ENCODE peak calls at places on chromosomes 11 and 22, in six cellular contexts. Z, G, B, V, H and F are unnamed samples.

GRCh38 chr11:3795131-3796092 is 1.9 kb downstream of the NUP98 start:
- DNase-seq in G (no peak), H (no peak), V (no peak), Z (no peak), B (no peak), F (no peak)

GRCh38 chr22:49894321-49895072 is 23.7 kb downstream of the ALG12 start:
- DNase-seq in H (no peak), B (no peak), Z (no peak), V (no peak), G (no peak), F (no peak)

GRCh38 chr11:60209977-60210376 is 27.1 kb upstream of the MS4A6A start:
- DNase-seq in G (no peak), Z (no peak), B (no peak), H (no peak), V (no peak), F (no peak)

GRCh38 chr11:22787565-22788162 is 41.9 kb downstream of the SVIP start:
- DNase-seq in G (no peak), V (no peak), B (no peak), H (peak; percentile 8), Z (peak; percentile 19), F (no peak)

GRCh38 chr22:46055176-46055850 is 78.4 kb upstream of the WNT7B start:
- DNase-seq in B (peak; percentile 70), V (peak; percentile 72), H (no peak), Z (peak; percentile 66), G (peak; percentile 67), F (no peak)

GRCh38 chr11:59968395-59968783 is 4.6 kb downstream of the OOSP4A start:
- DNase-seq in V (no peak), Z (no peak), B (no peak), H (no peak), G (no peak), F (no peak)

GRCh38 chr11:27431808-27432207 is 40.8 kb downstream of the LGR4 start:
- DNase-seq in Z (no peak), G (no peak), H (no peak), V (no peak), B (no peak), F (no peak)

GRCh38 chr22:41217553-41218157 is 12.5 kb downstream of the L3MBTL2 start:
- DNase-seq in V (peak; percentile 42), B (peak; percentile 84), Z (peak; percentile 52), G (no peak), H (no peak), F (no peak)

GRCh38 chr11:92473736-92474135 is 249.1 kb downstream of the FAT3 start:
- DNase-seq in H (no peak), B (no peak), Z (no peak), V (no peak), G (no peak), F (no peak)

GRCh38 chr22:23113067-23113846 is 28.5 kb downstream of the RSPH14 start:
- DNase-seq in B (peak; percentile 77), V (no peak), G (no peak), H (no peak), Z (peak; percentile 21), F (no peak)

GRCh38 chr22:16933274-16933923 is 74.6 kb downstream of the GAB4 start:
- DNase-seq in B (no peak), V (no peak), G (no peak), H (no peak), Z (no peak), F (no peak)

GRCh38 chr11:23473782-23474181 is 613.5 kb upstream of the CCDC179 start:
- DNase-seq in Z (no peak), V (no peak), B (no peak), G (no peak), H (no peak), F (no peak)

GRCh38 chr11:64791781-64792291 is 11.2 kb downstream of the MAP4K2 start:
- DNase-seq in G (no peak), V (no peak), B (no peak), Z (no peak), H (no peak), F (no peak)

GRCh38 chr11:15638386-15638787 is 523.7 kb downstream of the INSC start:
- DNase-seq in G (no peak), H (no peak), Z (no peak), B (no peak), V (no peak), F (no peak)

GRCh38 chr11:60348116-60348515 is 21.1 kb downstream of the MS4A6E start:
- DNase-seq in B (no peak), H (no peak), Z (no peak), V (no peak), G (no peak), F (no peak)

GRCh38 chr22:48104102-48104738 is 1341.8 kb downstream of the TBC1D22A start:
- DNase-seq in H (no peak), Z (no peak), B (no peak), V (peak; percentile 17), G (no peak), F (no peak)

GRCh38 chr22:35065796-35066218 is at the start of gene ISX:
- DNase-seq in G (no peak), V (no peak), B (no peak), H (no peak), Z (no peak), F (no peak)

GRCh38 chr22:47846206-47846605 is 1083.8 kb downstream of the TBC1D22A start:
- DNase-seq in V (no peak), H (no peak), G (no peak), Z (no peak), B (no peak), F (no peak)

GRCh38 chr11:34305780-34306179 is 52.0 kb downstream of the ABTB2 start:
- DNase-seq in G (no peak), B (no peak), H (no peak), Z (no peak), V (no peak), F (no peak)

GRCh38 chr11:34311126-34311525 is 46.7 kb downstream of the ABTB2 start:
- DNase-seq in H (no peak), G (no peak), V (no peak), B (no peak), Z (no peak), F (no peak)

GRCh38 chr11:34308049-34308692 is 49.6 kb downstream of the ABTB2 start:
- DNase-seq in G (no peak), V (no peak), Z (no peak), B (no peak), H (no peak), F (no peak)

GRCh38 chr11:34309970-34310369 is 47.8 kb downstream of the ABTB2 start:
- DNase-seq in V (no peak), Z (no peak), B (no peak), G (no peak), H (no peak), F (no peak)

DNA sequence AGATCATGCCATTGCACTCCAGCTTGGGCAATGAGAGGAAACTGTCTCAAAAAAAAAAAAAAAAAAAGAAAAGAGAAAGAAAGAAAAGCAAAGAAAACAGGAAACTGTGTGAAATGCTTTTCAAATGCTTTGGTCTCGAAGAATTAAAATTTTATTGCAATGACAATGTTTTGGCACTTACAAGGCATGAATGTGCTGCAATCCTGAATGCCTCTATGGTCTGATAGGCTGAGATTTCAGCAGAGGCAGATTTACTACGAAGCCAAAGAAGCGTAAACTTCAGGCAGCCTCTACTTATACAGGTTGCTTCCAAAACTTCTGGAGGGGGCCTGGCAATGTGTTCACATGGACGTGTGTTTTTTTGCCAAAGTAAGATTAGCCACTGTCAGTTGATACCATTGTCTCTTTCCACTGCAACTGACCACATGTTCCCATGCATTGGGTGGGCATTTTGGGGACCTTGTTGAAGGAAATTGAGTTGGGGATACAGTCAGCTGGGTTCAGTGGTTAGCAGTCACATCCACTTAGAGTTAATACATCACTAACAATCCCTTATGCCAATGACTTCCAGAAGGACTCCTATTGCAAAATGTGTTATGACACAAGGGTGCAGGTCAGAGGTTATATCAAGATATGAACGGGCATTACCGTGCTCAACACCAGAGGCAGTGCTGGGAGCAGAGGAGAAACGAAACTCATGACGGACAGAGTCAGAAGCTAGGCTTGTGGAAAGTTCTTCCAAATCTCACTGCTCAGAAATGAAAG is 48.8 kb downstream of the ABTB2 start:
- DNase-seq in H (no peak), V (no peak), G (no peak), B (no peak), Z (peak; percentile 28), F (no peak)
- TF ChIP-seq POLR2A in H (no peak), V (no peak), G (no peak), B (no peak), Z (no peak), F (no peak)

DNA sequence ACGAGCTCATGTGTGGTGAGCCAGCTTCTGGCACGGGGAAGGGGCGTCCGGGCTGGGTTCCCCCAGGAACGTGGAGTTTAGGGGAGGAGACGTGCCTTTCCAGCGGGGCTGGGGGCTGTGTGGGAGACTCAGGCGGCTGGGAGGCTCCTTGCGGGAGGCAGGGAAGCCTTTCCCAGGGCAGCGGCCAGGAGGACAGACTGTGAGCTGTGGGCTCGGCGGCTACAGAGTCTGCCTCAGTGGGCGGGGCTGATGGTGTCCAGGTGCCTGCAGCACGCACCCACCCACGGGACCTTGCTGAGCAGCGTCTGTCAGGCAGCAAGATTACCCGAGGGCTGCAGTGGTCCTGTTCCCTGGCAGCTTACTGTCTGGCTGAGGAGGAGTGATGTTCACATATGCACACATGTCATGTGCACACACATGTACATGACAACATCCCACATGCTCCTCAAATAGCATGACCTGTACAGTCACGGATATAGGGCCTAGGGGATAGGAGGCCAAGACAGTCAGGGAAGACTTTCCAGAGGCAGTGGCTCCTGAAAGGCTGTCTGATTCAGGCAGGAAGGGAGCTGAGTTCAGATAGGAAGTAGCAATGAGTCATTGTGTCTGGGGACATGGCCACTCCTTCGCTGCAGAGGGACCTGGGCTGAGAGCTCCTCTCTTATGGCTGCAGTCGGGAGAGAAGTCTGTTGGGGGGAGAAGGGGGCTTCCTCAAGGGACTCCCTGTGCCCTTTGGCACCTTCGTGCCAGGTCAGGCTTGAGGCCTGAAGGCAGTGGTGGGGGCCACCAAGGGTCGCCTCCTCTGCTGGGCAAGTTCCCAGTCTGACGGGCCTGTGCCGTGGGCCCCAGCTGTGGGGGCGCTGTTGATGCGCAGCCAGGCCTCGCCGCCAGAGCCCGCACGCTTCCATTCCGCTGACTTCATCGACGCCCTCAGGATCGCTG is 23.3 kb upstream of the PPP6R3 start:
- DNase-seq in H (peak; percentile 65), V (no peak), G (no peak), B (no peak), Z (peak; percentile 46), F (peak; percentile 97)
- TF ChIP-seq POLR2A in H (no peak), V (no peak), G (no peak), B (no peak), Z (no peak), F (peak; percentile 25)

GRCh38 chr22:37561209-37562048 is 1.1 kb downstream of the CDC42EP1 start:
- DNase-seq in V (peak; percentile 95), G (peak; percentile 97), B (peak; percentile 98), H (peak; percentile 74), Z (peak; percentile 96), F (peak; percentile 61)
- TF ChIP-seq POLR2A in V (no peak), G (no peak), B (peak; percentile 70), H (no peak), Z (peak; percentile 76), F (no peak)

DNA sequence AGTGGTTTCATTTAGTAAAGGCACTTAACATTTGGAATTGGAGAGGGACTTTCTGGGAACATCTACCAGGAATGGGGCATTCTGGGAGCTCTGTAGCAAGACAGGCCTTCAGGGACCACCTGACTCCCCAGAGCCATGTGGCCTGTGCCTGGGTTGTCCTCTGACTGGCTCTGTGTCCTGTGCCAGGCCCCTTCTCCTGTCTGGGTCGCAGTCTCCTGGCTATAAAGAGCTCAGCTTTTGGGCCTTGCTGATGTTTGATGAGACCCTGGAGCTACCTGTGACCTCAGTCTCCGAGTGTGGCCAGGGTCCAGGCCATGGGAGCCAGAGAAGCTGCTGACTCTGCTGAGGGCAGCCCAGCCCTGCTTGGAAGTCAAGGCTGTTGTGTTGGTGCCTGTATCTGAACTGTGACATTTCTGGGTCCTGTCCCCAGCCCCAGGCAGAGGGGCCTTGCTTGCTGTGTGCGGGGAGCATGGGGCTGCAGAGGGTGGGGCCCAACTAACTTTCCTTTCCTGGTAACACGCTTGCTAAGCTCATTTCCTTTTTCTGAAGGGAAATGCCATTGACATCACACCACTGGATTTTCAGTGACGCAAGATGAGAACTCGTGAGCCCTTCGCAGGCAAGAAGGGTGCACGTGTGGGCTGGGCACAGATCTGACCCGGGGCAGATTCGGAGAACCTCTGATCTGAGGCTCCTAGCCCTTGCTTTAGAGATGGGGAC is 41.3 kb downstream of the LRRC32 start:
- DNase-seq in H (no peak), V (no peak), B (no peak), G (no peak), Z (peak; percentile 70), F (no peak)
- TF ChIP-seq POLR2A in H (no peak), V (no peak), B (no peak), G (no peak), Z (no peak), F (no peak)